ENCODE peak calls at places on chromosomes 11 and 22, in ten cellular contexts. V is HFF-Myc; S is right lobe of liver; X is bronchial epithelial cell; R is cardiac fibroblast; T is colonic mucosa; A is neural progenitor cell; I is CD8-positive, alpha-beta T cell; L is AG04450; N is astrocyte of the cerebellum. M is an unnamed sample.

GRCh38 chr11:62105611-62106245 is 18.1 kb upstream of the INCENP start:
- DNase-seq in V (no peak), S (no peak), X (no peak), R (peak; percentile 72), T (no peak), A (no peak), I (no peak), L (no peak), N (no peak), M (no peak)

GRCh38 chr22:17358394-17358793 is 10.9 kb upstream of the CECR2 start:
- DNase-seq in V (no peak), S (no peak), X (no peak), R (no peak), T (no peak), A (no peak), I (no peak), L (no peak), N (no peak), M (no peak)

GRCh38 chr22:19868773-19869471 is 14.2 kb upstream of the GNB1L start:
- DNase-seq in V (no peak), S (no peak), X (peak; percentile 68), R (no peak), T (peak; percentile 67), A (no peak), I (no peak), L (no peak), N (no peak), M (no peak)

GRCh38 chr11:110763249-110764011 is 51.2 kb upstream of the ARHGAP20 start:
- DNase-seq in V (peak; percentile 11), S (peak; percentile 83), X (no peak), R (peak; percentile 89), T (peak; percentile 68), A (no peak), I (no peak), L (peak; percentile 59), N (peak; percentile 41), M (peak; percentile 4)

GRCh38 chr22:46574993-46575914 is 37.8 kb upstream of the CELSR1 start:
- DNase-seq in V (no peak), S (peak; percentile 81), X (peak; percentile 23), R (no peak), T (peak; percentile 74), A (peak; percentile 30), I (no peak), L (no peak), N (no peak), M (no peak)

GRCh38 chr11:104337273-104337672 is 173.3 kb upstream of the PDGFD start:
- DNase-seq in V (no peak), S (no peak), X (peak; percentile 15), R (peak; percentile 6), T (no peak), A (no peak), I (no peak), L (no peak), N (no peak), M (no peak)

GRCh38 chr22:39283312-39284141 is 35.9 kb downstream of the RPL3 start:
- DNase-seq in V (no peak), S (peak; percentile 89), X (no peak), R (peak; percentile 58), T (no peak), A (no peak), I (no peak), L (no peak), N (no peak), M (no peak)

GRCh38 chr11:125224391-125225015 is 60.0 kb downstream of the PKNOX2 start:
- DNase-seq in V (no peak), S (no peak), X (no peak), R (peak; percentile 51), T (peak; percentile 23), A (peak; percentile 43), I (no peak), L (no peak), N (no peak), M (no peak)

GRCh38 chr11:7667460-7667859 is 5.8 kb downstream of the CYB5R2 start:
- DNase-seq in V (no peak), S (no peak), X (no peak), R (peak; percentile 22), T (no peak), A (peak; percentile 52), I (no peak), L (no peak), N (no peak), M (no peak)

GRCh38 chr11:70732493-70733206 is 334.3 kb downstream of the CTTN start:
- DNase-seq in V (no peak), S (no peak), X (no peak), R (no peak), T (no peak), A (no peak), I (no peak), L (no peak), N (no peak), M (no peak)
- TF ChIP-seq CTCF in V (no peak), S (no peak), X (no peak), R (no peak), T (no peak), A (no peak), I (no peak), L (no peak), N (no peak), M (no peak)

GRCh38 chr11:60924906-60925684 is 835 bp downstream of the TMEM132A start:
- DNase-seq in V (no peak), S (no peak), X (no peak), R (no peak), T (no peak), A (peak; percentile 41), I (no peak), L (no peak), N (no peak), M (no peak)
- H3K4me3 ChIP-seq in V (peak overlapping the region; percentile 75), S (peak overlapping the region; percentile 39), X (peak overlapping the region; percentile 79), R (peak overlapping the region; percentile 69), T (peak overlapping the region; percentile 65), A (peak overlapping the region; percentile 90), I (peak overlapping the region; percentile 52), L (peak overlapping the region; percentile 79), N (peak overlapping the region; percentile 76), M (peak overlapping the region; percentile 67)

GRCh38 chr11:71372693-71373657 is 75.2 kb downstream of the DHCR7 start:
- DNase-seq in V (no peak), S (no peak), X (peak; percentile 43), R (peak; percentile 36), T (no peak), A (peak; percentile 42), I (no peak), L (peak; percentile 1), N (peak; percentile 22), M (no peak)
- TF ChIP-seq CTCF in V (peak; percentile 33), S (peak; percentile 51), X (peak; percentile 46), R (peak; percentile 35), T (no peak), A (peak; percentile 55), I (no peak), L (peak; percentile 63), N (peak; percentile 66), M (peak; percentile 44)

GRCh38 chr11:8715501-8715900 is 32.9 kb downstream of the RPL27A start:
- DNase-seq in V (no peak), S (no peak), X (no peak), R (no peak), T (no peak), A (no peak), I (no peak), L (no peak), N (no peak), M (no peak)

GRCh38 chr11:8719260-8720190 is 36.9 kb downstream of the RPL27A start:
- DNase-seq in V (peak; percentile 97), S (no peak), X (peak; percentile 93), R (peak; percentile 95), T (no peak), A (no peak), I (no peak), L (peak; percentile 73), N (no peak), M (peak; percentile 93)

GRCh38 chr11:8714622-8715225 is 32.1 kb downstream of the RPL27A start:
- DNase-seq in V (no peak), S (no peak), X (no peak), R (no peak), T (no peak), A (no peak), I (no peak), L (no peak), N (no peak), M (no peak)

GRCh38 chr11:8717876-8718753 is 35.5 kb downstream of the RPL27A start:
- DNase-seq in V (peak; percentile 77), S (peak; percentile 68), X (peak; percentile 76), R (peak; percentile 76), T (no peak), A (no peak), I (no peak), L (peak; percentile 89), N (peak; percentile 71), M (peak; percentile 90)

GRCh38 chr11:8717544-8717875 is 34.9 kb downstream of the RPL27A start:
- DNase-seq in V (no peak), S (no peak), X (no peak), R (no peak), T (no peak), A (no peak), I (no peak), L (no peak), N (no peak), M (no peak)
- H3K4me3 ChIP-seq in V (peak overlapping the region; percentile 23), S (no peak overlapping the region), X (no peak overlapping the region), R (no peak overlapping the region), T (no peak overlapping the region), A (no peak overlapping the region), I (no peak overlapping the region), L (peak overlapping the region; percentile 20), N (no peak overlapping the region), M (no peak overlapping the region)

GRCh38 chr11:26134053-26134452 is 197.9 kb upstream of the ANO3 start:
- DNase-seq in V (no peak), S (no peak), X (no peak), R (no peak), T (no peak), A (no peak), I (no peak), L (no peak), N (no peak), M (no peak)
- TF ChIP-seq CTCF in V (no peak), S (no peak), X (no peak), R (no peak), T (no peak), A (no peak), I (no peak), L (no peak), N (no peak), M (no peak)

GRCh38 chr22:50266994-50267393 is 3.2 kb downstream of the MAPK11 start:
- DNase-seq in V (no peak), S (no peak), X (no peak), R (no peak), T (no peak), A (no peak), I (no peak), L (no peak), N (no peak), M (no peak)
- H3K4me3 ChIP-seq in V (no peak overlapping the region), S (no peak overlapping the region), X (no peak overlapping the region), R (no peak overlapping the region), T (no peak overlapping the region), A (peak overlapping the region; percentile 23), I (no peak overlapping the region), L (peak overlapping the region; percentile 38), N (peak overlapping the region; percentile 19), M (peak overlapping the region; percentile 46)

DNA sequence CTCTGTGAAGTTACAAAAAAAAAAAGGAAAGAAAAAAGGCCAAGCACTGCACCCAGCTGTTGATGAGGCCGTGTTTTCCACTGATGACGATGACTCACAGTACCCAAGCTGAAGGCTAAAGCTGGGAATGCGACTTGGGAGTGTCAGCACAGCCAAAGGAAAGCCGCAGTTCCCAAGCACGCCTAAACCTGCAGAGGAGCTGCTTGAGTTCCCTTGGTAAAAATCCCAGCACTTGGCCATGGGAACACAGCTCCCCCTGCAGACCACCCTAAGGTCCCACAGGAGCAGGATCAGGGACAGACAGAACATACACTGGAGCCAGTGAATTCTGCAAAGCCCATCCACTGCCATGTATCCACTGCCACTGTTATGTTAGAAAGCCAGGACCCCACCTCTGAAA is 39.9 kb downstream of the SERGEF start:
- DNase-seq in V (peak; percentile 89), S (no peak), X (peak; percentile 97), R (peak; percentile 76), T (peak; percentile 20), A (peak; percentile 80), I (no peak), L (peak; percentile 83), N (peak; percentile 85), M (peak; percentile 46)
- TF ChIP-seq CTCF in V (peak; percentile 92), S (peak; percentile 54), X (peak; percentile 78), R (peak; percentile 89), T (no peak), A (peak; percentile 79), I (no peak), L (peak; percentile 97), N (peak; percentile 95), M (peak; percentile 89)

M was measured in AG04449.